ENCODE peak calls at places on chromosomes 2 and 18, in eight cellular contexts. L is IMR-90, A is RWPE1, G is GM03348, O is endothelial cell, D is amygdala, K is NCI-H748 treated with DMSO at 0.1 percent for 48 hours, Y is NCI-H2029 treated with DMSO at 0.1 percent for 48 hours. U is an unnamed sample.

GRCh38 chr2:221596192-221596591 is 24.1 kb upstream of the EPHA4 start:
- DNase-seq in L (peak; percentile 80), A (peak; percentile 73), G (peak; percentile 48), O (no peak), D (no peak), K (no peak), Y (no peak), U (no peak)

GRCh38 chr2:168183308-168183997 is 63.9 kb downstream of the STK39 start:
- DNase-seq in L (no peak), A (no peak), G (no peak), O (no peak), D (no peak), K (no peak), Y (no peak), U (no peak)

GRCh38 chr2:85368921-85369320 is 14.4 kb downstream of the ELMOD3 start:
- DNase-seq in L (no peak), A (no peak), G (no peak), O (no peak), D (no peak), K (no peak), Y (no peak), U (no peak)

GRCh38 chr2:96870631-96871255 is 863 bp upstream of the SEMA4C start:
- DNase-seq in L (no peak), A (no peak), G (no peak), O (no peak), D (peak; percentile 42), K (peak; percentile 8), Y (no peak), U (no peak)

GRCh38 chr2:60992985-60993392 is 24.5 kb upstream of the PEX13 start:
- DNase-seq in L (no peak), A (no peak), G (no peak), O (no peak), D (no peak), K (no peak), Y (no peak), U (no peak)

GRCh38 chr18:59085797-59086196 is 53.9 kb upstream of the SEC11C start:
- DNase-seq in L (peak; percentile 70), A (no peak), G (peak; percentile 71), O (no peak), D (no peak), K (no peak), Y (no peak), U (no peak)

GRCh38 chr18:48703033-48703386 is 164.2 kb downstream of the CTIF start:
- DNase-seq in L (no peak), A (no peak), G (no peak), O (no peak), D (no peak), K (no peak), Y (no peak), U (no peak)

GRCh38 chr2:144712277-144712944 is 192.5 kb upstream of the ZEB2 start:
- DNase-seq in L (peak; percentile 43), A (no peak), G (peak; percentile 20), O (no peak), D (no peak), K (no peak), Y (no peak), U (no peak)

GRCh38 chr2:26299488-26300092 is 46.4 kb upstream of the SELENOI start:
- DNase-seq in L (peak; percentile 68), A (peak; percentile 39), G (peak; percentile 27), O (peak; percentile 24), D (no peak), K (no peak), Y (no peak), U (peak; percentile 55)

U was measured in mesothelial cell of epicardium.